ENCODE peak calls at places on chromosomes 1 and 21, in five cellular contexts. One of them, this sample, is unnamed.

GRCh38 chr1:162397943-162398560 is 13.9 kb downstream of the SH2D1B start:
- DNase-seq in progenitor cell of endocrine pancreas: no peak
- DNase-seq in GM23338: no peak
- DNase-seq in Panc1: no peak
- DNase-seq in pancreas: no peak
- DNase-seq in this sample: peak; percentile 46

GRCh38 chr1:46306159-46306530 is 2.6 kb downstream of the UQCRH start:
- DNase-seq in pancreas: no peak
- DNase-seq in progenitor cell of endocrine pancreas: no peak
- DNase-seq in GM23338: no peak
- DNase-seq in Panc1: no peak
- DNase-seq in this sample: no peak

GRCh38 chr1:73765551-73766233 is 432.3 kb downstream of the LRRIQ3 start:
- DNase-seq in Panc1: no peak
- DNase-seq in pancreas: no peak
- DNase-seq in progenitor cell of endocrine pancreas: no peak
- DNase-seq in GM23338: no peak
- DNase-seq in this sample: no peak

GRCh38 chr21:39444406-39445145 is 1.0 kb downstream of the LCA5L start:
- DNase-seq in progenitor cell of endocrine pancreas: no peak
- DNase-seq in Panc1: no peak
- DNase-seq in GM23338: peak; percentile 51
- DNase-seq in pancreas: no peak
- DNase-seq in this sample: no peak

GRCh38 chr1:58870298-58870676 is 86.4 kb upstream of the JUN start:
- DNase-seq in progenitor cell of endocrine pancreas: peak; percentile 14
- DNase-seq in GM23338: no peak
- DNase-seq in Panc1: no peak
- DNase-seq in pancreas: peak; percentile 55
- DNase-seq in this sample: no peak

GRCh38 chr1:202150187-202150586 is 5.7 kb upstream of the ARL8A start:
- DNase-seq in Panc1: no peak
- DNase-seq in GM23338: no peak
- DNase-seq in pancreas: no peak
- DNase-seq in progenitor cell of endocrine pancreas: no peak
- DNase-seq in this sample: no peak

GRCh38 chr1:11701551-11701961 is 10.0 kb downstream of the DRAXIN start:
- DNase-seq in GM23338: no peak
- DNase-seq in progenitor cell of endocrine pancreas: no peak
- DNase-seq in Panc1: no peak
- DNase-seq in pancreas: no peak
- DNase-seq in this sample: no peak

GRCh38 chr1:39170731-39171375 is 33.6 kb upstream of the MACF1 start:
- DNase-seq in Panc1: no peak
- DNase-seq in GM23338: peak; percentile 84
- DNase-seq in pancreas: no peak
- DNase-seq in progenitor cell of endocrine pancreas: no peak
- DNase-seq in this sample: no peak

GRCh38 chr1:230267338-230268065 is 158.6 kb downstream of the PGBD5 start:
- DNase-seq in GM23338: no peak
- DNase-seq in pancreas: no peak
- DNase-seq in progenitor cell of endocrine pancreas: no peak
- DNase-seq in Panc1: no peak
- DNase-seq in this sample: no peak

GRCh38 chr1:117967472-117967871 is 37.9 kb downstream of the WDR3 start:
- DNase-seq in Panc1: no peak
- DNase-seq in pancreas: no peak
- DNase-seq in progenitor cell of endocrine pancreas: no peak
- DNase-seq in GM23338: peak; percentile 64
- DNase-seq in this sample: no peak

GRCh38 chr1:99003911-99004269 is 771 bp downstream of the PLPPR5 start:
- DNase-seq in progenitor cell of endocrine pancreas: no peak
- DNase-seq in GM23338: peak; percentile 52
- DNase-seq in Panc1: no peak
- DNase-seq in pancreas: no peak
- DNase-seq in this sample: no peak

GRCh38 chr1:99005142-99005491 is 456 bp upstream of the PLPPR5 start:
- DNase-seq in progenitor cell of endocrine pancreas: no peak
- DNase-seq in pancreas: no peak
- DNase-seq in GM23338: peak; percentile 80
- DNase-seq in Panc1: no peak
- DNase-seq in this sample: no peak

GRCh38 chr1:99007366-99007765 is 2.7 kb upstream of the PLPPR5 start:
- DNase-seq in GM23338: no peak
- DNase-seq in progenitor cell of endocrine pancreas: no peak
- DNase-seq in pancreas: no peak
- DNase-seq in Panc1: no peak
- DNase-seq in this sample: no peak

GRCh38 chr1:99005537-99005942 is 879 bp upstream of the PLPPR5 start:
- DNase-seq in progenitor cell of endocrine pancreas: no peak
- DNase-seq in pancreas: no peak
- DNase-seq in Panc1: no peak
- DNase-seq in GM23338: peak; percentile 70
- DNase-seq in this sample: no peak

DNA sequence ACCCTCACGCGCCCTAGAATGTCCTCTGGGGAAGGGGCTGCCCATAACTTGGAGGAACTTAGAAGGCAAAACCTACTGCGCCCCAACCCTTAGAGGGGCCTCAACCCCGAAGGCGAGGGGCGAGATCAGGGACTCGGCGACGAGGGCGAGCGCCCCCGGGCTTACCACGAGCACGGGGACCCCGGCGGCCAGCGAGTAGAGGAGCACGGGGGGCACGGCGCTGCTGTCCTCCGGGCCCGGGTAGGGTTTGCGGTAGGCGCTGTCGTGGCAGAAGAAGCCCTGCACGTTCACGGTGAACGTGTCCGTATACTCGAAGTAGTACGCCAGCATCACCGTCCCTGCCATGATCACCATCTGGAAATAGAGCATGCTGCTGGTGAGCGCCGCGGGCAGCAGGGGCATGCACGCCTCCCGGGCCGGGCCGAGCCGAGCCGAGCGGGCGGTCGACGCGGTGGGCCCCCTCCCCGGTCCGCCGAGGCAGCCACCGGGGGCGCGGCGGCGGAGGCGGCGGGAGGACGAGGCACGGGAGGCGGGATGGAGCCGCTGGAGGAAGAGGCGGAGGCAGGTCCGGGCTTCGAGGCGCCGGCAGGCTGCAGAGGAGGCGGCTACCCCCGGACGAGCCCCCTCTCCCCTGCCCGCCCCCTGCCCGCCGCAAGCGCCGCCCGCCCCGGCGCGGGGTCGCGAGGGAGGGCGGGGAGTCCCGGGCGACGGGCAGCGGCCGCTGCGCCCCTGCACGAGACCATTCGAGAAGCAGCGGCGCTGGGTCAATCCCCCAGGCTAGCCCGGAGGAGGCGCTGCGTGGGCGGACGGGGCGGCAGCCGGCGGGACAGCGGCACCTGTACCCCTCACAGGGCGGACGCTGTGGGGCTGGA is at the start of gene PLPPR5:
- DNase-seq in pancreas: no peak
- DNase-seq in progenitor cell of endocrine pancreas: peak; percentile 45
- DNase-seq in Panc1: no peak
- DNase-seq in GM23338: peak; percentile 69
- DNase-seq in this sample: no peak
- TF ChIP-seq CTCF in pancreas: no peak
- TF ChIP-seq CTCF in progenitor cell of endocrine pancreas: peak; percentile 36
- TF ChIP-seq CTCF in Panc1: no peak
- TF ChIP-seq CTCF in GM23338: peak; percentile 27
- TF ChIP-seq CTCF in this sample: no peak

GRCh38 chr1:1841575-1841991 is 49.3 kb downstream of the GNB1 start:
- DNase-seq in progenitor cell of endocrine pancreas: no peak
- DNase-seq in pancreas: no peak
- DNase-seq in Panc1: no peak
- DNase-seq in GM23338: no peak
- DNase-seq in this sample: no peak
- TF ChIP-seq CTCF in progenitor cell of endocrine pancreas: no peak
- TF ChIP-seq CTCF in pancreas: no peak
- TF ChIP-seq CTCF in Panc1: no peak
- TF ChIP-seq CTCF in GM23338: peak; percentile 2
- TF ChIP-seq CTCF in this sample: peak; percentile 12

GRCh38 chr1:24391882-24392603 is 21.5 kb downstream of the STPG1 start:
- DNase-seq in GM23338: peak; percentile 93
- DNase-seq in pancreas: peak; percentile 20
- DNase-seq in Panc1: no peak
- DNase-seq in progenitor cell of endocrine pancreas: peak; percentile 56
- DNase-seq in this sample: peak; percentile 87
- TF ChIP-seq CTCF in GM23338: peak; percentile 95
- TF ChIP-seq CTCF in pancreas: peak; percentile 74
- TF ChIP-seq CTCF in Panc1: peak; percentile 91
- TF ChIP-seq CTCF in progenitor cell of endocrine pancreas: peak; percentile 78
- TF ChIP-seq CTCF in this sample: peak; percentile 80

GRCh38 chr1:76867342-76868130 is at the start of gene ST6GALNAC5:
- DNase-seq in progenitor cell of endocrine pancreas: peak; percentile 15
- DNase-seq in Panc1: no peak
- DNase-seq in pancreas: no peak
- DNase-seq in GM23338: peak; percentile 82
- DNase-seq in this sample: no peak
- TF ChIP-seq CTCF in progenitor cell of endocrine pancreas: peak; percentile 27
- TF ChIP-seq CTCF in Panc1: no peak
- TF ChIP-seq CTCF in pancreas: no peak
- TF ChIP-seq CTCF in GM23338: no peak
- TF ChIP-seq CTCF in this sample: peak; percentile 35

GRCh38 chr21:34580181-34580700 is 34.7 kb downstream of the RCAN1 start:
- DNase-seq in pancreas: no peak
- DNase-seq in GM23338: no peak
- DNase-seq in progenitor cell of endocrine pancreas: no peak
- DNase-seq in Panc1: no peak
- DNase-seq in this sample: peak; percentile 62

GRCh38 chr21:34579411-34579810 is 35.5 kb downstream of the RCAN1 start:
- DNase-seq in GM23338: no peak
- DNase-seq in Panc1: no peak
- DNase-seq in progenitor cell of endocrine pancreas: no peak
- DNase-seq in pancreas: no peak
- DNase-seq in this sample: no peak

GRCh38 chr21:34583926-34584563 is 30.9 kb downstream of the RCAN1 start:
- DNase-seq in pancreas: no peak
- DNase-seq in progenitor cell of endocrine pancreas: no peak
- DNase-seq in Panc1: no peak
- DNase-seq in GM23338: no peak
- DNase-seq in this sample: peak; percentile 7

GRCh38 chr21:34582506-34583150 is 32.3 kb downstream of the RCAN1 start:
- DNase-seq in GM23338: peak; percentile 70
- DNase-seq in progenitor cell of endocrine pancreas: no peak
- DNase-seq in pancreas: no peak
- DNase-seq in Panc1: no peak
- DNase-seq in this sample: peak; percentile 64
- TF ChIP-seq CTCF in GM23338: peak; percentile 67
- TF ChIP-seq CTCF in progenitor cell of endocrine pancreas: peak; percentile 52
- TF ChIP-seq CTCF in pancreas: no peak
- TF ChIP-seq CTCF in Panc1: peak; percentile 48
- TF ChIP-seq CTCF in this sample: peak; percentile 68

GRCh38 chr1:105027838-105028471 is 1278.3 kb downstream of the AMY1C start:
- DNase-seq in Panc1: no peak
- DNase-seq in pancreas: no peak
- DNase-seq in progenitor cell of endocrine pancreas: no peak
- DNase-seq in GM23338: peak; percentile 23
- DNase-seq in this sample: no peak
- TF ChIP-seq CTCF in Panc1: no peak
- TF ChIP-seq CTCF in pancreas: no peak
- TF ChIP-seq CTCF in progenitor cell of endocrine pancreas: peak; percentile 19
- TF ChIP-seq CTCF in GM23338: peak; percentile 67
- TF ChIP-seq CTCF in this sample: peak; percentile 42

DNA sequence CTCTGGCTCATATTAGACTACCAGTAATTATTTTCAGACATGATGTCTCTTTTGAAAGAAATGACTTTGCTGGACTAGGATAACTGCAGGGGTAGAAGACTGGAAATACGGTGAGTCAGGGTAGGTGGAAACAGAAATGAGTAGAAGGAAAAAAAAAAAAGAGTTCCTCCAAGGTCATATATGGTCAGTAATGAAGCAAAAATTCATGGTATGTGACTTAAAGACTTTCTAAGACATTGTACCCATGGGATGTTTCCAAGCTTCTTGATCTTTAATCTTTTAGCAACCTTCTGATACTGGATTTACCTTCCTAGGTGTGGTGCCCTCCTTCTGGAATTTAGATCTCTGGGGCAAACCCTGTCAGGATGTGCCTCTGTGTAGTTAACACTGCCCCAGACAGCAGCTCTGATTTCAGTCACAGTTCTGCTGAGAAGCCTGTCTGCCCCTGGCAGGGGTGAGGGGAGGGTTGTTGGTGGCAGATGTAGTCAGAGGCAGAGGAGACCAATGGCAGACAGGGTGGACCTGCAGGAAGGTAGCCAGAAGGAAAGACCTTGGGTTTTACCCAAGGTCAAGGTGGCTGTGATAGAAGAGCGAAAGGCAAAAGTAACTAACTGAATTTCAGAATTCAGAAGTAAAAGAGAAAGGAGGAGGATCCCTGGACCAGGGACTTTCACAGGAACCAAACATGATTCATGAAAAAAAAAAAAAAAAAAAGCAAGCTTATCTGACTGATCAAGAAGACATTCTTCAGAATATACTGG is 44.1 kb upstream of the BCL10 start:
- DNase-seq in progenitor cell of endocrine pancreas: no peak
- DNase-seq in pancreas: no peak
- DNase-seq in Panc1: no peak
- DNase-seq in GM23338: no peak
- DNase-seq in this sample: no peak
- TF ChIP-seq CTCF in progenitor cell of endocrine pancreas: no peak
- TF ChIP-seq CTCF in pancreas: no peak
- TF ChIP-seq CTCF in Panc1: no peak
- TF ChIP-seq CTCF in GM23338: no peak
- TF ChIP-seq CTCF in this sample: no peak

DNA sequence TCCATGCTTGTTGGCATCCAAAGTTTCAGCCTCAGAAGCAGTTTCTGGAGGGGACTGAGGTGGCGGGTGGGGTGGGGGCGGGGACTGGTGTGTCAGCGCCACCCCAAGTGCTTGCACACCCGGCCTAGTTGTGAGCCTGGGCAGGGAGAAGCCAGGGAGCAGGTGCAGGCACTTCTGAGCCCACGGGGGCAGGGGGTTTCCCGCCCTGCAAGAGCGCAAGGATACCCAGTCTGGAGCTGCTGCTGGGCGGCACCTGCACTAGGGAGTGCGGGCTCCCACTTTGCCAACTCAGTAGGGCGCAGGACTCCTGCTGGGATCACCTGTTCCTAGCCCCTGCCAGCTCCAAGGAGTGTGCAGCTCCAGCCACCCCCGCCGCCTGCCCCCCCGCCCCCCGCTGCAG is 33.5 kb downstream of the MAGI3 start:
- DNase-seq in progenitor cell of endocrine pancreas: no peak
- DNase-seq in pancreas: no peak
- DNase-seq in GM23338: no peak
- DNase-seq in Panc1: no peak
- DNase-seq in this sample: no peak
- TF ChIP-seq CTCF in progenitor cell of endocrine pancreas: no peak
- TF ChIP-seq CTCF in pancreas: no peak
- TF ChIP-seq CTCF in GM23338: no peak
- TF ChIP-seq CTCF in Panc1: no peak
- TF ChIP-seq CTCF in this sample: no peak

DNA sequence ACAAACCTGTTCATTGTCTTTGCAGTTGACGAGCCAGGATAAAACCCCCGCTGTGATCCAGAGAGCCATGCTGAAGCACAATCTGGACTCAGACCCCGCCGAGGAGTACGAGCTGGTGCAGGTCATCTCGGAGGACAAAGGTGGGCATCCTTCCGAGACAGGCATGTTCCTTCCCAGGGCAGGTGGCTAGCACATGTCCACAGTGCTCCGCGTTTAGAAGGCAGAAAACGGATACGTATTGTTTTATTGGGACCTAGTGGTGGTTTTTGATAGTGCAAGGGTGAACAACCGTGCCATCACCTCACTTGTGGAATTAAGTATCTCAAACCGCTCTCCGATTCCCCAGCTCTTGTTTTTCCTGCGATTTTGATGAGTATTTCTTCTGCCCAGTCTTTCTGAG is 115.3 kb downstream of the COLGALT2 start:
- DNase-seq in pancreas: no peak
- DNase-seq in GM23338: peak; percentile 58
- DNase-seq in progenitor cell of endocrine pancreas: no peak
- DNase-seq in Panc1: no peak
- DNase-seq in this sample: no peak
- TF ChIP-seq CTCF in pancreas: no peak
- TF ChIP-seq CTCF in GM23338: peak; percentile 15
- TF ChIP-seq CTCF in progenitor cell of endocrine pancreas: peak; percentile 26
- TF ChIP-seq CTCF in Panc1: peak; percentile 16
- TF ChIP-seq CTCF in this sample: peak; percentile 19

This sample was measured in osteocyte.